ENCODE peak calls at places on chromosomes 3 and 15, in six cellular contexts. One of them, this sample, is unnamed.

GRCh38 chr3:179653777-179654117 is 907 bp downstream of the USP13 start:
- DNase-seq in HCT116: no peak
- DNase-seq in NCI-H2171: no peak
- DNase-seq in WERI-Rb-1: no peak
- DNase-seq in NCI-H1105 treated with DMSO at 0.1 percent for 48 hours: no peak
- DNase-seq in stimulated activated CD4-positive, alpha-beta T cell treated with anti-CD3 and anti-CD28 coated beads, Interleukin-4, amount 100 ng/mL, for 24 hours: peak
- DNase-seq in this sample: peak

GRCh38 chr3:162211470-162211869 is 714.9 kb downstream of the OTOL1 start:
- DNase-seq in stimulated activated CD4-positive, alpha-beta T cell treated with anti-CD3 and anti-CD28 coated beads, Interleukin-4, amount 100 ng/mL, for 24 hours: no peak
- DNase-seq in NCI-H1105 treated with DMSO at 0.1 percent for 48 hours: no peak
- DNase-seq in WERI-Rb-1: no peak
- DNase-seq in HCT116: no peak
- DNase-seq in NCI-H2171: no peak
- DNase-seq in this sample: no peak

GRCh38 chr3:42706721-42707619 is 4.4 kb upstream of the HHATL start:
- DNase-seq in WERI-Rb-1: no peak
- DNase-seq in NCI-H2171: no peak
- DNase-seq in NCI-H1105 treated with DMSO at 0.1 percent for 48 hours: no peak
- DNase-seq in HCT116: no peak
- DNase-seq in stimulated activated CD4-positive, alpha-beta T cell treated with anti-CD3 and anti-CD28 coated beads, Interleukin-4, amount 100 ng/mL, for 24 hours: no peak
- DNase-seq in this sample: no peak

GRCh38 chr15:38035701-38036100 is 101.3 kb downstream of the TMCO5A start:
- DNase-seq in NCI-H1105 treated with DMSO at 0.1 percent for 48 hours: no peak
- DNase-seq in stimulated activated CD4-positive, alpha-beta T cell treated with anti-CD3 and anti-CD28 coated beads, Interleukin-4, amount 100 ng/mL, for 24 hours: no peak
- DNase-seq in NCI-H2171: no peak
- DNase-seq in HCT116: no peak
- DNase-seq in WERI-Rb-1: no peak
- DNase-seq in this sample: no peak

GRCh38 chr15:32125595-32125994 is 95.3 kb downstream of the CHRNA7 start:
- DNase-seq in NCI-H1105 treated with DMSO at 0.1 percent for 48 hours: no peak
- DNase-seq in WERI-Rb-1: no peak
- DNase-seq in HCT116: no peak
- DNase-seq in stimulated activated CD4-positive, alpha-beta T cell treated with anti-CD3 and anti-CD28 coated beads, Interleukin-4, amount 100 ng/mL, for 24 hours: no peak
- DNase-seq in NCI-H2171: no peak
- DNase-seq in this sample: no peak

GRCh38 chr3:33994568-33994967 is 196.1 kb downstream of the PDCD6IP start:
- DNase-seq in NCI-H2171: no peak
- DNase-seq in HCT116: no peak
- DNase-seq in stimulated activated CD4-positive, alpha-beta T cell treated with anti-CD3 and anti-CD28 coated beads, Interleukin-4, amount 100 ng/mL, for 24 hours: no peak
- DNase-seq in NCI-H1105 treated with DMSO at 0.1 percent for 48 hours: no peak
- DNase-seq in WERI-Rb-1: no peak
- DNase-seq in this sample: no peak

GRCh38 chr15:73740152-73741048 is 12.8 kb downstream of the INSYN1 start:
- DNase-seq in stimulated activated CD4-positive, alpha-beta T cell treated with anti-CD3 and anti-CD28 coated beads, Interleukin-4, amount 100 ng/mL, for 24 hours: no peak
- DNase-seq in HCT116: no peak
- DNase-seq in WERI-Rb-1: no peak
- DNase-seq in NCI-H1105 treated with DMSO at 0.1 percent for 48 hours: no peak
- DNase-seq in NCI-H2171: no peak
- DNase-seq in this sample: no peak

GRCh38 chr3:125585595-125586223 is 9.6 kb downstream of the OSBPL11 start:
- DNase-seq in NCI-H2171: peak
- DNase-seq in WERI-Rb-1: peak
- DNase-seq in NCI-H1105 treated with DMSO at 0.1 percent for 48 hours: peak
- DNase-seq in stimulated activated CD4-positive, alpha-beta T cell treated with anti-CD3 and anti-CD28 coated beads, Interleukin-4, amount 100 ng/mL, for 24 hours: peak
- DNase-seq in HCT116: peak
- DNase-seq in this sample: peak

GRCh38 chr3:64685800-64686445 is 1.9 kb downstream of the ADAMTS9 start:
- DNase-seq in NCI-H1105 treated with DMSO at 0.1 percent for 48 hours: peak
- DNase-seq in NCI-H2171: peak
- DNase-seq in stimulated activated CD4-positive, alpha-beta T cell treated with anti-CD3 and anti-CD28 coated beads, Interleukin-4, amount 100 ng/mL, for 24 hours: no peak
- DNase-seq in WERI-Rb-1: peak
- DNase-seq in HCT116: peak
- DNase-seq in this sample: peak

GRCh38 chr3:131238496-131238895 is 143.1 kb upstream of the NUDT16 start:
- DNase-seq in WERI-Rb-1: no peak
- DNase-seq in NCI-H1105 treated with DMSO at 0.1 percent for 48 hours: no peak
- DNase-seq in NCI-H2171: no peak
- DNase-seq in stimulated activated CD4-positive, alpha-beta T cell treated with anti-CD3 and anti-CD28 coated beads, Interleukin-4, amount 100 ng/mL, for 24 hours: no peak
- DNase-seq in HCT116: no peak
- DNase-seq in this sample: no peak

GRCh38 chr3:188299713-188300112 is 145.8 kb downstream of the LPP start:
- DNase-seq in NCI-H2171: no peak
- DNase-seq in HCT116: no peak
- DNase-seq in stimulated activated CD4-positive, alpha-beta T cell treated with anti-CD3 and anti-CD28 coated beads, Interleukin-4, amount 100 ng/mL, for 24 hours: no peak
- DNase-seq in WERI-Rb-1: no peak
- DNase-seq in NCI-H1105 treated with DMSO at 0.1 percent for 48 hours: no peak
- DNase-seq in this sample: no peak

GRCh38 chr3:156840826-156841689 is 14.9 kb downstream of the LEKR1 start:
- DNase-seq in NCI-H1105 treated with DMSO at 0.1 percent for 48 hours: no peak
- DNase-seq in NCI-H2171: no peak
- DNase-seq in stimulated activated CD4-positive, alpha-beta T cell treated with anti-CD3 and anti-CD28 coated beads, Interleukin-4, amount 100 ng/mL, for 24 hours: no peak
- DNase-seq in HCT116: no peak
- DNase-seq in WERI-Rb-1: no peak
- DNase-seq in this sample: no peak

GRCh38 chr15:71116942-71117341 is 1.7 kb downstream of the THSD4 start:
- DNase-seq in NCI-H1105 treated with DMSO at 0.1 percent for 48 hours: no peak
- DNase-seq in NCI-H2171: no peak
- DNase-seq in WERI-Rb-1: no peak
- DNase-seq in stimulated activated CD4-positive, alpha-beta T cell treated with anti-CD3 and anti-CD28 coated beads, Interleukin-4, amount 100 ng/mL, for 24 hours: no peak
- DNase-seq in HCT116: no peak
- DNase-seq in this sample: no peak

GRCh38 chr3:124951511-124952390 is 17.2 kb upstream of the MUC13 start:
- DNase-seq in NCI-H2171: no peak
- DNase-seq in HCT116: no peak
- DNase-seq in stimulated activated CD4-positive, alpha-beta T cell treated with anti-CD3 and anti-CD28 coated beads, Interleukin-4, amount 100 ng/mL, for 24 hours: no peak
- DNase-seq in WERI-Rb-1: no peak
- DNase-seq in NCI-H1105 treated with DMSO at 0.1 percent for 48 hours: no peak
- DNase-seq in this sample: no peak

GRCh38 chr3:120438971-120439370 is 11.8 kb downstream of the FSTL1 start:
- DNase-seq in HCT116: no peak
- DNase-seq in NCI-H1105 treated with DMSO at 0.1 percent for 48 hours: no peak
- DNase-seq in NCI-H2171: no peak
- DNase-seq in stimulated activated CD4-positive, alpha-beta T cell treated with anti-CD3 and anti-CD28 coated beads, Interleukin-4, amount 100 ng/mL, for 24 hours: no peak
- DNase-seq in WERI-Rb-1: peak
- DNase-seq in this sample: no peak

GRCh38 chr3:101377209-101377608 is 56.8 kb upstream of the IMPG2 start:
- DNase-seq in WERI-Rb-1: no peak
- DNase-seq in NCI-H1105 treated with DMSO at 0.1 percent for 48 hours: no peak
- DNase-seq in NCI-H2171: no peak
- DNase-seq in HCT116: no peak
- DNase-seq in stimulated activated CD4-positive, alpha-beta T cell treated with anti-CD3 and anti-CD28 coated beads, Interleukin-4, amount 100 ng/mL, for 24 hours: no peak
- DNase-seq in this sample: no peak

GRCh38 chr3:160286231-160286630 is 61.0 kb downstream of the C3orf80 start:
- DNase-seq in WERI-Rb-1: no peak
- DNase-seq in stimulated activated CD4-positive, alpha-beta T cell treated with anti-CD3 and anti-CD28 coated beads, Interleukin-4, amount 100 ng/mL, for 24 hours: no peak
- DNase-seq in NCI-H1105 treated with DMSO at 0.1 percent for 48 hours: no peak
- DNase-seq in NCI-H2171: no peak
- DNase-seq in HCT116: no peak
- DNase-seq in this sample: no peak

GRCh38 chr15:59303641-59304433 is 68.8 kb downstream of the MYO1E start:
- DNase-seq in stimulated activated CD4-positive, alpha-beta T cell treated with anti-CD3 and anti-CD28 coated beads, Interleukin-4, amount 100 ng/mL, for 24 hours: no peak
- DNase-seq in HCT116: no peak
- DNase-seq in NCI-H2171: no peak
- DNase-seq in NCI-H1105 treated with DMSO at 0.1 percent for 48 hours: no peak
- DNase-seq in WERI-Rb-1: no peak
- DNase-seq in this sample: no peak

GRCh38 chr3:134880431-134880830 is 85.4 kb downstream of the EPHB1 start:
- DNase-seq in NCI-H2171: no peak
- DNase-seq in NCI-H1105 treated with DMSO at 0.1 percent for 48 hours: no peak
- DNase-seq in stimulated activated CD4-positive, alpha-beta T cell treated with anti-CD3 and anti-CD28 coated beads, Interleukin-4, amount 100 ng/mL, for 24 hours: no peak
- DNase-seq in HCT116: no peak
- DNase-seq in WERI-Rb-1: no peak
- DNase-seq in this sample: no peak

GRCh38 chr3:168048414-168049330 is 47.1 kb downstream of the GOLIM4 start:
- DNase-seq in WERI-Rb-1: no peak
- DNase-seq in stimulated activated CD4-positive, alpha-beta T cell treated with anti-CD3 and anti-CD28 coated beads, Interleukin-4, amount 100 ng/mL, for 24 hours: no peak
- DNase-seq in NCI-H2171: no peak
- DNase-seq in HCT116: no peak
- DNase-seq in NCI-H1105 treated with DMSO at 0.1 percent for 48 hours: no peak
- DNase-seq in this sample: no peak

GRCh38 chr3:10004506-10004905 is 17.9 kb upstream of the EMC3 start:
- DNase-seq in stimulated activated CD4-positive, alpha-beta T cell treated with anti-CD3 and anti-CD28 coated beads, Interleukin-4, amount 100 ng/mL, for 24 hours: no peak
- DNase-seq in NCI-H1105 treated with DMSO at 0.1 percent for 48 hours: no peak
- DNase-seq in NCI-H2171: no peak
- DNase-seq in HCT116: no peak
- DNase-seq in WERI-Rb-1: no peak
- DNase-seq in this sample: no peak

GRCh38 chr3:11944052-11944673 is 60.0 kb upstream of the SYN2 start:
- DNase-seq in NCI-H1105 treated with DMSO at 0.1 percent for 48 hours: peak
- DNase-seq in stimulated activated CD4-positive, alpha-beta T cell treated with anti-CD3 and anti-CD28 coated beads, Interleukin-4, amount 100 ng/mL, for 24 hours: no peak
- DNase-seq in HCT116: peak
- DNase-seq in NCI-H2171: no peak
- DNase-seq in WERI-Rb-1: peak
- DNase-seq in this sample: peak

GRCh38 chr3:58731673-58732072 is 65.1 kb upstream of the FAM3D start:
- DNase-seq in HCT116: no peak
- DNase-seq in NCI-H1105 treated with DMSO at 0.1 percent for 48 hours: no peak
- DNase-seq in WERI-Rb-1: no peak
- DNase-seq in NCI-H2171: no peak
- DNase-seq in stimulated activated CD4-positive, alpha-beta T cell treated with anti-CD3 and anti-CD28 coated beads, Interleukin-4, amount 100 ng/mL, for 24 hours: no peak
- DNase-seq in this sample: peak

GRCh38 chr15:48170981-48171380 is 7.1 kb downstream of the MYEF2 start:
- DNase-seq in NCI-H1105 treated with DMSO at 0.1 percent for 48 hours: no peak
- DNase-seq in HCT116: no peak
- DNase-seq in NCI-H2171: no peak
- DNase-seq in stimulated activated CD4-positive, alpha-beta T cell treated with anti-CD3 and anti-CD28 coated beads, Interleukin-4, amount 100 ng/mL, for 24 hours: no peak
- DNase-seq in WERI-Rb-1: no peak
- DNase-seq in this sample: peak

GRCh38 chr3:108940166-108940565 is 13.5 kb downstream of the GUCA1C start:
- DNase-seq in NCI-H2171: no peak
- DNase-seq in stimulated activated CD4-positive, alpha-beta T cell treated with anti-CD3 and anti-CD28 coated beads, Interleukin-4, amount 100 ng/mL, for 24 hours: no peak
- DNase-seq in HCT116: no peak
- DNase-seq in NCI-H1105 treated with DMSO at 0.1 percent for 48 hours: no peak
- DNase-seq in WERI-Rb-1: no peak
- DNase-seq in this sample: no peak

GRCh38 chr3:15495461-15496340 is 25.8 kb downstream of the COLQ start:
- DNase-seq in NCI-H1105 treated with DMSO at 0.1 percent for 48 hours: no peak
- DNase-seq in stimulated activated CD4-positive, alpha-beta T cell treated with anti-CD3 and anti-CD28 coated beads, Interleukin-4, amount 100 ng/mL, for 24 hours: no peak
- DNase-seq in HCT116: no peak
- DNase-seq in WERI-Rb-1: no peak
- DNase-seq in NCI-H2171: no peak
- DNase-seq in this sample: no peak

GRCh38 chr3:111735912-111736311 is 123.2 kb upstream of the PHLDB2 start:
- DNase-seq in NCI-H2171: no peak
- DNase-seq in WERI-Rb-1: no peak
- DNase-seq in NCI-H1105 treated with DMSO at 0.1 percent for 48 hours: no peak
- DNase-seq in stimulated activated CD4-positive, alpha-beta T cell treated with anti-CD3 and anti-CD28 coated beads, Interleukin-4, amount 100 ng/mL, for 24 hours: no peak
- DNase-seq in HCT116: no peak
- DNase-seq in this sample: no peak

GRCh38 chr15:58077427-58077826 is 11.9 kb upstream of the ALDH1A2 start:
- DNase-seq in stimulated activated CD4-positive, alpha-beta T cell treated with anti-CD3 and anti-CD28 coated beads, Interleukin-4, amount 100 ng/mL, for 24 hours: no peak
- DNase-seq in NCI-H2171: no peak
- DNase-seq in HCT116: peak
- DNase-seq in WERI-Rb-1: no peak
- DNase-seq in NCI-H1105 treated with DMSO at 0.1 percent for 48 hours: peak
- DNase-seq in this sample: peak

GRCh38 chr15:91408476-91409076 is 308.5 kb downstream of the SV2B start:
- DNase-seq in NCI-H2171: no peak
- DNase-seq in HCT116: no peak
- DNase-seq in stimulated activated CD4-positive, alpha-beta T cell treated with anti-CD3 and anti-CD28 coated beads, Interleukin-4, amount 100 ng/mL, for 24 hours: no peak
- DNase-seq in WERI-Rb-1: no peak
- DNase-seq in NCI-H1105 treated with DMSO at 0.1 percent for 48 hours: peak
- DNase-seq in this sample: peak

GRCh38 chr3:37689645-37690356 is 171.9 kb upstream of the CTDSPL start:
- DNase-seq in WERI-Rb-1: no peak
- DNase-seq in stimulated activated CD4-positive, alpha-beta T cell treated with anti-CD3 and anti-CD28 coated beads, Interleukin-4, amount 100 ng/mL, for 24 hours: no peak
- DNase-seq in NCI-H1105 treated with DMSO at 0.1 percent for 48 hours: no peak
- DNase-seq in HCT116: no peak
- DNase-seq in NCI-H2171: no peak
- DNase-seq in this sample: no peak

GRCh38 chr15:83206387-83206970 is 1.1 kb downstream of the HDGFL3 start:
- DNase-seq in WERI-Rb-1: peak
- DNase-seq in HCT116: no peak
- DNase-seq in NCI-H2171: no peak
- DNase-seq in NCI-H1105 treated with DMSO at 0.1 percent for 48 hours: peak
- DNase-seq in stimulated activated CD4-positive, alpha-beta T cell treated with anti-CD3 and anti-CD28 coated beads, Interleukin-4, amount 100 ng/mL, for 24 hours: no peak
- DNase-seq in this sample: peak

GRCh38 chr3:139320551-139321309 is 23.1 kb upstream of the MRPS22 start:
- DNase-seq in stimulated activated CD4-positive, alpha-beta T cell treated with anti-CD3 and anti-CD28 coated beads, Interleukin-4, amount 100 ng/mL, for 24 hours: no peak
- DNase-seq in WERI-Rb-1: no peak
- DNase-seq in NCI-H1105 treated with DMSO at 0.1 percent for 48 hours: no peak
- DNase-seq in HCT116: no peak
- DNase-seq in NCI-H2171: no peak
- DNase-seq in this sample: no peak

GRCh38 chr3:17742837-17743659 is 617 bp upstream of the TBC1D5 start:
- DNase-seq in HCT116: no peak
- DNase-seq in stimulated activated CD4-positive, alpha-beta T cell treated with anti-CD3 and anti-CD28 coated beads, Interleukin-4, amount 100 ng/mL, for 24 hours: no peak
- DNase-seq in WERI-Rb-1: no peak
- DNase-seq in NCI-H1105 treated with DMSO at 0.1 percent for 48 hours: no peak
- DNase-seq in NCI-H2171: no peak
- DNase-seq in this sample: peak